ENCODE peak calls at places on chromosomes 13 and 19, in five cellular contexts. E is anterior cingulate cortex; M is WTC11; R is AML-193; K is effector memory CD4-positive, alpha-beta T cell. I is an unnamed sample.

GRCh38 chr13:29319451-29319850 is 276.0 kb downstream of the SLC7A1 start:
- DNase-seq in R (no peak), E (no peak), K (no peak), M (peak; percentile 61), I (peak; percentile 64)

GRCh38 chr13:73464758-73465628 is 406.2 kb downstream of the KLF5 start:
- DNase-seq in K (no peak), R (no peak), M (no peak), E (no peak), I (no peak)

GRCh38 chr19:43315851-43316250 is 37.6 kb upstream of the CD177 start:
- DNase-seq in M (peak; percentile 48), E (no peak), K (no peak), R (no peak), I (no peak)

GRCh38 chr13:113951246-113951999 is 22.5 kb downstream of the C13orf46 start:
- DNase-seq in M (peak; percentile 76), E (peak; percentile 56), K (no peak), R (peak; percentile 35), I (peak; percentile 98)

GRCh38 chr13:104315606-104316005 is 1249.4 kb upstream of the SLC10A2 start:
- DNase-seq in E (no peak), M (no peak), K (no peak), R (no peak), I (no peak)

GRCh38 chr19:31349160-31349881 is at the start of gene TSHZ3:
- DNase-seq in R (peak; percentile 21), M (peak; percentile 82), E (peak; percentile 41), K (no peak), I (peak; percentile 93)

GRCh38 chr19:572891-573825 is 762 bp downstream of the BSG start:
- DNase-seq in E (no peak), K (no peak), R (no peak), M (no peak), I (peak; percentile 79)

GRCh38 chr19:46860846-46861690 is at the start of gene ARHGAP35:
- DNase-seq in K (peak; percentile 76), E (peak; percentile 87), R (no peak), M (peak; percentile 69), I (peak; percentile 96)

GRCh38 chr19:58181902-58182576 is 822 bp upstream of the ZNF274 start:
- DNase-seq in E (no peak), K (peak; percentile 28), M (peak; percentile 79), R (peak; percentile 49), I (peak; percentile 52)

GRCh38 chr19:12974301-12975220 is 5.2 kb downstream of the DAND5 start:
- DNase-seq in M (no peak), E (no peak), R (no peak), K (no peak), I (peak; percentile 29)

GRCh38 chr19:33063356-33064116 is 1.2 kb downstream of the RHPN2 start:
- DNase-seq in M (peak; percentile 24), R (no peak), E (no peak), K (no peak), I (peak; percentile 71)

GRCh38 chr13:28239374-28239773 is 101.0 kb downstream of the PAN3 start:
- DNase-seq in R (no peak), E (no peak), M (no peak), K (no peak), I (no peak)

GRCh38 chr19:35908977-35909683 is 1.0 kb upstream of the TYROBP start:
- DNase-seq in K (no peak), R (peak; percentile 98), E (no peak), M (no peak), I (peak; percentile 63)

GRCh38 chr19:3225677-3226093 is 1.2 kb downstream of the CELF5 start:
- DNase-seq in R (no peak), M (no peak), E (no peak), K (no peak), I (no peak)

GRCh38 chr19:31113250-31113685 is 236.0 kb downstream of the TSHZ3 start:
- DNase-seq in R (no peak), K (no peak), E (no peak), M (no peak), I (no peak)

GRCh38 chr13:75385708-75386083 is 96.3 kb downstream of the TBC1D4 start:
- DNase-seq in E (no peak), M (no peak), R (no peak), K (no peak), I (no peak)

GRCh38 chr13:35988648-35989081 is 142.5 kb downstream of the DCLK1 start:
- DNase-seq in M (no peak), E (no peak), K (no peak), R (no peak), I (no peak)

GRCh38 chr13:90686438-90686837 is 661.0 kb upstream of the MIR17HG start:
- DNase-seq in E (no peak), R (no peak), M (no peak), K (no peak), I (no peak)

GRCh38 chr13:29936051-29936813 is 85.8 kb upstream of the UBL3 start:
- DNase-seq in E (no peak), R (peak; percentile 55), M (no peak), K (no peak), I (peak; percentile 35)

GRCh38 chr19:46551175-46551574 is 50.0 kb upstream of the CALM3 start:
- DNase-seq in E (no peak), M (no peak), R (peak; percentile 3), K (no peak), I (no peak)

GRCh38 chr19:54674021-54674617 is 11.3 kb downstream of the LILRB4 start:
- DNase-seq in R (peak; percentile 58), E (no peak), M (no peak), K (no peak), I (peak; percentile 37)

GRCh38 chr19:33778089-33778791 is 18.4 kb upstream of the KCTD15 start:
- DNase-seq in E (peak; percentile 55), M (peak; percentile 85), R (peak; percentile 66), K (peak; percentile 70), I (peak; percentile 99)

GRCh38 chr13:80083516-80084085 is 257.3 kb downstream of the SPRY2 start:
- DNase-seq in E (no peak), K (no peak), M (no peak), R (no peak), I (no peak)

GRCh38 chr13:28161370-28161769 is 23.0 kb downstream of the PAN3 start:
- DNase-seq in R (no peak), M (no peak), E (no peak), K (no peak), I (peak; percentile 53)

GRCh38 chr19:11697284-11697855 is 41.4 kb downstream of the ZNF823 start:
- DNase-seq in R (no peak), K (no peak), E (no peak), M (no peak), I (no peak)

GRCh38 chr13:41054212-41054877 is 7.0 kb upstream of the WBP4 start:
- DNase-seq in M (no peak), K (no peak), R (peak; percentile 62), E (no peak), I (no peak)

GRCh38 chr19:17332677-17333581 is 1.7 kb downstream of the ANO8 start:
- DNase-seq in R (no peak), M (peak; percentile 90), E (peak; percentile 28), K (no peak), I (peak; percentile 92)

GRCh38 chr19:29687244-29687896 is 22.1 kb downstream of the PLEKHF1 start:
- DNase-seq in R (no peak), M (no peak), K (no peak), E (no peak), I (no peak)

GRCh38 chr19:14248578-14249011 is 42.6 kb upstream of the ADGRL1 start:
- DNase-seq in E (peak; percentile 37), R (no peak), M (peak; percentile 90), K (no peak), I (peak; percentile 91)

GRCh38 chr13:59464926-59465325 is 698.8 kb downstream of the DIAPH3 start:
- DNase-seq in E (no peak), R (no peak), K (no peak), M (no peak), I (no peak)

GRCh38 chr13:83881031-83881727 is 1.1 kb downstream of the SLITRK1 start:
- DNase-seq in M (no peak), K (no peak), R (no peak), E (no peak), I (no peak)

GRCh38 chr19:51097166-51097736 is 11.0 kb downstream of the CTU1 start:
- DNase-seq in M (peak; percentile 83), K (peak; percentile 32), E (no peak), R (peak; percentile 22), I (peak; percentile 91)

GRCh38 chr19:57103573-57104277 is 16.1 kb upstream of the USP29 start:
- DNase-seq in E (peak; percentile 4), K (peak; percentile 29), M (peak; percentile 63), R (peak; percentile 16), I (peak; percentile 71)

GRCh38 chr13:79662882-79663281 is 181.9 kb downstream of the NDFIP2 start:
- DNase-seq in K (no peak), M (no peak), E (no peak), R (no peak), I (no peak)